ENCODE peak calls at places on chromosome 7, in five cellular contexts. One of them, this sample, is unnamed.

GRCh38 chr7:109044691-109045090 is 475.0 kb downstream of the DNAJB9 start:
- DNase-seq in H1: no peak
- DNase-seq in IMR-90: no peak
- DNase-seq in neuronal stem cell: no peak
- DNase-seq in mesenchymal stem cell: no peak
- DNase-seq in this sample: no peak

GRCh38 chr7:4461511-4461910 is 220.6 kb upstream of the FOXK1 start:
- DNase-seq in mesenchymal stem cell: no peak
- DNase-seq in IMR-90: no peak
- DNase-seq in H1: no peak
- DNase-seq in neuronal stem cell: no peak
- DNase-seq in this sample: no peak

GRCh38 chr7:36906956-36907355 is 182.7 kb upstream of the AOAH start:
- DNase-seq in neuronal stem cell: no peak
- DNase-seq in mesenchymal stem cell: no peak
- DNase-seq in H1: no peak
- DNase-seq in IMR-90: no peak
- DNase-seq in this sample: no peak

GRCh38 chr7:44891791-44892190 is 6.5 kb upstream of the PURB start:
- DNase-seq in neuronal stem cell: no peak
- DNase-seq in IMR-90: no peak
- DNase-seq in H1: no peak
- DNase-seq in mesenchymal stem cell: no peak
- DNase-seq in this sample: no peak

GRCh38 chr7:94064541-94065191 is 60.5 kb upstream of the BET1 start:
- DNase-seq in IMR-90: peak
- DNase-seq in mesenchymal stem cell: peak
- DNase-seq in neuronal stem cell: no peak
- DNase-seq in H1: no peak
- DNase-seq in this sample: no peak

GRCh38 chr7:17822557-17823173 is 117.6 kb downstream of the SNX13 start:
- DNase-seq in mesenchymal stem cell: no peak
- DNase-seq in IMR-90: no peak
- DNase-seq in H1: no peak
- DNase-seq in neuronal stem cell: no peak
- DNase-seq in this sample: no peak

GRCh38 chr7:43039346-43039745 is 73.1 kb upstream of the HECW1 start:
- DNase-seq in neuronal stem cell: no peak
- DNase-seq in IMR-90: no peak
- DNase-seq in mesenchymal stem cell: no peak
- DNase-seq in H1: peak
- DNase-seq in this sample: peak

GRCh38 chr7:5598769-5599371 is 175.2 kb upstream of the TNRC18 start:
- DNase-seq in H1: no peak
- DNase-seq in neuronal stem cell: no peak
- DNase-seq in IMR-90: no peak
- DNase-seq in mesenchymal stem cell: no peak
- DNase-seq in this sample: peak

GRCh38 chr7:130938661-130939060 is 204.7 kb upstream of the KLF14 start:
- DNase-seq in IMR-90: no peak
- DNase-seq in mesenchymal stem cell: no peak
- DNase-seq in neuronal stem cell: no peak
- DNase-seq in H1: no peak
- DNase-seq in this sample: no peak

GRCh38 chr7:28093617-28094232 is 86.9 kb downstream of the JAZF1 start:
- DNase-seq in H1: peak
- DNase-seq in neuronal stem cell: peak
- DNase-seq in mesenchymal stem cell: peak
- DNase-seq in IMR-90: peak
- DNase-seq in this sample: peak

GRCh38 chr7:93016085-93016471 is 101.7 kb downstream of the SAMD9 start:
- DNase-seq in neuronal stem cell: no peak
- DNase-seq in IMR-90: peak
- DNase-seq in mesenchymal stem cell: peak
- DNase-seq in H1: no peak
- DNase-seq in this sample: no peak

GRCh38 chr7:97842772-97843345 is 29.3 kb downstream of the ASNS start:
- DNase-seq in mesenchymal stem cell: no peak
- DNase-seq in neuronal stem cell: no peak
- DNase-seq in H1: no peak
- DNase-seq in IMR-90: no peak
- DNase-seq in this sample: no peak

GRCh38 chr7:151304856-151305255 is 36.8 kb upstream of the NUB1 start:
- DNase-seq in H1: peak
- DNase-seq in mesenchymal stem cell: peak
- DNase-seq in IMR-90: no peak
- DNase-seq in neuronal stem cell: no peak
- DNase-seq in this sample: peak

GRCh38 chr7:105487559-105488218 is 34.4 kb downstream of the PUS7 start:
- DNase-seq in mesenchymal stem cell: peak
- DNase-seq in neuronal stem cell: peak
- DNase-seq in IMR-90: peak
- DNase-seq in H1: no peak
- DNase-seq in this sample: no peak

GRCh38 chr7:32206987-32207386 is 136.8 kb upstream of the PDE1C start:
- DNase-seq in H1: no peak
- DNase-seq in mesenchymal stem cell: peak
- DNase-seq in neuronal stem cell: peak
- DNase-seq in IMR-90: peak
- DNase-seq in this sample: peak

GRCh38 chr7:87735360-87735759 is 107.2 kb downstream of the RUNDC3B start:
- DNase-seq in neuronal stem cell: no peak
- DNase-seq in mesenchymal stem cell: no peak
- DNase-seq in H1: no peak
- DNase-seq in IMR-90: no peak
- DNase-seq in this sample: no peak

GRCh38 chr7:371119-371778 is 81.3 kb downstream of the FOXL3 start:
- DNase-seq in H1: no peak
- DNase-seq in IMR-90: no peak
- DNase-seq in neuronal stem cell: no peak
- DNase-seq in mesenchymal stem cell: no peak
- DNase-seq in this sample: no peak

GRCh38 chr7:112143567-112143966 is 62.6 kb downstream of the DOCK4 start:
- DNase-seq in H1: no peak
- DNase-seq in IMR-90: peak
- DNase-seq in mesenchymal stem cell: peak
- DNase-seq in neuronal stem cell: no peak
- DNase-seq in this sample: no peak

DNA sequence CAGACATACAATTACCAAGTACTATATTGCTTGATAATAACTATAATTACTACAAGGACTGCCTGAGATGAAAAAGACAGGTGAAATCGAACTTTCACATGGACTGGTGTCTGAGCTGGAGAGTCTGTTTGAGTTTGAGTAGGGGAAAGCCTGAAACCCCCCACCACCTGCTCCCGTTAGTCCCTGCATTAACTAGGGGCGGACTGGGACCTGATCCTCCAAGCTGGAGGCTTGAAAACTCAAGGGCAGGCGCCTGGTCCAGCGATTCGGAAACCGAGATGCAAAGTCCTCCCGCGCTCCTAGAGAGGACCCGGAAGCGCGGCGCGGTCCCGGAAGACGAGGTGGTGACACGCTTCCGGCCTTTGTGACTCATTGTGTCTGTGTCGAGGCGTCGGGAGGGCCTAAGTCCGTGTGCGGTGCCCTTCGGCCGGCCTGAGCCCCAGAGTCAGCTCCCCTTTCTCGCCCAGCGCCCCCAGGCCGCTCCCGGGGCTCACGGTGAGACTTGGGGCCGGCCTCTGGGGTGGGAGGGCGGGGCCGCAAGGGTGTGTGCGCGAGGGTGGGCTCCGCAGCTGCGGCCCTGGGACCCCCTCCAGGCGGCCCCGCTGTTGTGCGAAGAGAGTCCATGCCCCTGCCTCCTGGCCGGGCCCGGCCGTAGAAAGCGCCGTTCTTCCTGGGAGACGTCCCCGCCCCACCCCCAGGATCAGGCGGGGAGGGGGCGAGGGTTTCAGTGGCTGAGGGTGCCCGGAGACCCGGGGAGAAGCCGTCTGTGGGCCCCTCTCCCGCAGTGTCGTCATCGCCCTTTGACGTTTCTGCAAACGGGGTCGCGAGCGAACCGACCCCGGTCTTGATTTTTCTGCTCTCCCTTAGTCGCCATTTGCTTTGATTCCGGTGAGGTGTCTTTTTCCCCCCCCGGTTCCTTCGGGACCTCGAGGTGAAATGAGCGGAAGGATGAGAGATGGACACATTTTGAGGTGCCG is at the start of gene ZKSCAN1:
- DNase-seq in H1: peak
- DNase-seq in neuronal stem cell: peak
- DNase-seq in IMR-90: peak
- DNase-seq in mesenchymal stem cell: peak
- DNase-seq in this sample: peak
- H2BK5ac ChIP-seq in H1: peak
- H2BK5ac ChIP-seq in neuronal stem cell: peak
- H2BK5ac ChIP-seq in IMR-90: peak
- H2BK5ac ChIP-seq in mesenchymal stem cell: peak
- H2BK5ac ChIP-seq in this sample: no peak

GRCh38 chr7:22698762-22699161 is 28.2 kb upstream of the IL6 start:
- DNase-seq in IMR-90: no peak
- DNase-seq in neuronal stem cell: no peak
- DNase-seq in mesenchymal stem cell: no peak
- DNase-seq in H1: no peak
- DNase-seq in this sample: no peak

GRCh38 chr7:22697897-22698645 is 28.9 kb upstream of the IL6 start:
- DNase-seq in H1: no peak
- DNase-seq in neuronal stem cell: no peak
- DNase-seq in IMR-90: no peak
- DNase-seq in mesenchymal stem cell: no peak
- DNase-seq in this sample: no peak

GRCh38 chr7:22697322-22697859 is 29.6 kb upstream of the IL6 start:
- DNase-seq in IMR-90: no peak
- DNase-seq in mesenchymal stem cell: no peak
- DNase-seq in neuronal stem cell: no peak
- DNase-seq in H1: no peak
- DNase-seq in this sample: no peak

GRCh38 chr7:22700559-22701002 is 26.4 kb upstream of the IL6 start:
- DNase-seq in mesenchymal stem cell: peak
- DNase-seq in IMR-90: peak
- DNase-seq in H1: no peak
- DNase-seq in neuronal stem cell: no peak
- DNase-seq in this sample: no peak

DNA sequence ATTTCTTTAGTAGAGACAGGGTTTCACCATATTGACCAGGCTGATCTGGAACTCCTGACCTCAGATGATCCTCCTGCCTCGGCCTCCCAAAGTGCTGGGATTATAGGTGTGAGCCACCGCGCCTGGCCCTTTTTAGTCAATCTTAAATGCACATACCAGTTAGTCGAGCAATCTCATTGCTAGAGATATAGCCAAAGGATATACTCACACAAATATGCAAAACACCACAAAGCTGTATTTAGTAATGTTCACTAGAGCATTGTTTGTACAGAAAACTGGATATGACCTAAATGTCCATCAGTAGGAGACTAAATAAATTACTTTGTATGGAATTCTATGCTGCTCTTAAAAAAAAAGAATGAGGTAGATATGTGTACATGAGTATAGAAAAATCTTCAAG is 24.5 kb upstream of the IL6 start:
- DNase-seq in neuronal stem cell: no peak
- DNase-seq in IMR-90: peak
- DNase-seq in H1: no peak
- DNase-seq in mesenchymal stem cell: no peak
- DNase-seq in this sample: no peak
- H2BK15ac ChIP-seq in neuronal stem cell: no peak
- H2BK15ac ChIP-seq in IMR-90: no peak
- H2BK15ac ChIP-seq in H1: no peak
- H2BK15ac ChIP-seq in mesenchymal stem cell: no peak
- H2BK15ac ChIP-seq in this sample: no peak

DNA sequence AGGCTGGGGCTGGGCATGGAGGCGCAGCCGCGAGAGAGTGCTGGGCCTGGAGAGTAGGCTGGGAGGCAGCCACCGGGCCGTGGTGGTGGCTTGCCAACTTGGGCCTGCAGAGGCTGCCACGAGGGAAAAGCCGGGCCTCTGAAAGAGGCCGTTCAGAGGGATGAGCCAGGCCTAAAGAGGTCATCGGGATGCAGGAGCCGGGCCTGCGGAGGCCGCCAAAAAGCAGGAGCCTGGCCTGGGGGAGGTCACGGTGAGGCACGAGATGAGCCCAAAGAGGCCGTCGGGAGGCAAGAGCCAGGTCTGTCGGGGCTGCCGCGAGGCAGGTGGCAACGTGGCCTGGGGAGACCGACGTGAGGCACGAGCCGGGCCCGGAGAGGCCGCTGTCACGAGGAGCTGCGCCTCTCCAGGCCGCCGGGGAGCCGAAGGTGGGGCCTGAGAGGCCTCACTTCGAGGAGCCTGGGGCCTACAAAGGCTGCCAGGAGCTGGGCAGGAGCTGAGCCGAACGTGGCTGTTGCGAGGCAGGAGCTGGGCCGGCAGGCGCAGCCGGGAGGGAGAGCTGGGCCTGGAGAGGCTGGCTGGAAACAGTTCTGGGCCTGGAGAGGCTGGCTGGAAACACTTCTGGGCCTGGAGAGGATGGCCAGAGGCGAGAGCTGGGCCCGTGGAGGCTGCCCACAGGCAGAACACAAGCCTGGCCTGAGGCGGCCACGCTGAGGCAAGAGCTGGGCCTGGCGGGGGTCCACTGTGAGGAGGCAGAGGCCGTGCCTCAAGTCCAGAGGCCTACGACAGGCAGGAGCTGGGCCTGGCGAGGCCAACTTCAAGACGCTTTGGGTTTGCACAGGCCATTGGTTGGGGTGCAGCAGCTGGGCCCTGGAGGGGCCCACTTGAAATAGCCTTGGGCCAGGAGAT is 24.6 kb downstream of the MDH2 start:
- DNase-seq in IMR-90: no peak
- DNase-seq in mesenchymal stem cell: no peak
- DNase-seq in H1: no peak
- DNase-seq in neuronal stem cell: no peak
- DNase-seq in this sample: peak
- H2AFZ ChIP-seq in IMR-90: no peak
- H2AFZ ChIP-seq in mesenchymal stem cell: no peak
- H2AFZ ChIP-seq in H1: no peak
- H2AFZ ChIP-seq in neuronal stem cell: peak
- H2AFZ ChIP-seq in this sample: no peak

DNA sequence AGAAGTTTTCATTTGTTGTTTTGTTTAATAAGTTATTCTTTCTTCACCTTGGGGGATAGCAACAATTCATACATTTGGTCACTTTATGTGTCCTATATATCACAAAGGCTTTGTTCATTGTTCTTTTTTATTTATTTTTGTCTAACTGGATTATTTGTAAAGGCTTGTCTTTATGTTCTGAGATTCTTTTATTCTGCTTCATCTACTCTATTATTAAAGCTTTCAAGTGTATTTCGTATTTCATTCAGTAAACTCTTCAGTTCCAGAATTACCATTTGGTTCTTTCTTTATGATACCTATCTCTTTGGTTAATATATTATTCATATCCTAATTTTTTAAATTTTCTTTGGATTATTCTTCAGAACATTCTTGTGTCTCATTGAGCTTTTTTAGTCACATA is 942.9 kb downstream of the ANKRD7 start:
- DNase-seq in neuronal stem cell: no peak
- DNase-seq in IMR-90: no peak
- DNase-seq in mesenchymal stem cell: no peak
- DNase-seq in H1: no peak
- DNase-seq in this sample: no peak
- H2BK5ac ChIP-seq in neuronal stem cell: no peak
- H2BK5ac ChIP-seq in IMR-90: no peak
- H2BK5ac ChIP-seq in mesenchymal stem cell: no peak
- H2BK5ac ChIP-seq in H1: no peak
- H2BK5ac ChIP-seq in this sample: no peak

GRCh38 chr7:16098585-16099179 is 322.7 kb downstream of the CRPPA start:
- DNase-seq in H1: no peak
- DNase-seq in IMR-90: peak
- DNase-seq in mesenchymal stem cell: peak
- DNase-seq in neuronal stem cell: no peak
- DNase-seq in this sample: no peak
- H2BK15ac ChIP-seq in H1: no peak
- H2BK15ac ChIP-seq in IMR-90: no peak
- H2BK15ac ChIP-seq in mesenchymal stem cell: no peak
- H2BK15ac ChIP-seq in neuronal stem cell: no peak
- H2BK15ac ChIP-seq in this sample: no peak

GRCh38 chr7:1664711-1665591 is 5.1 kb upstream of the ELFN1 start:
- DNase-seq in H1: no peak
- DNase-seq in IMR-90: peak
- DNase-seq in neuronal stem cell: peak
- DNase-seq in mesenchymal stem cell: peak
- DNase-seq in this sample: peak
- H2AFZ ChIP-seq in H1: no peak
- H2AFZ ChIP-seq in IMR-90: peak
- H2AFZ ChIP-seq in neuronal stem cell: peak
- H2AFZ ChIP-seq in mesenchymal stem cell: no peak
- H2AFZ ChIP-seq in this sample: no peak

This sample was measured in H9.